ENCODE peak calls at places on chromosomes 13 and 19, in ten cellular contexts. V is HFF-Myc, R is stomach, W is heart right ventricle, Q is nucleus accumbens, G is NCI-H1105 treated with DMSO at 0.1 percent for 48 hours, Y is LoVo, K is uterus, I is NCI-H2081, U is psoas muscle. O is an unnamed sample.

GRCh38 chr19:632228-633067 is 889 bp downstream of the POLRMT start:
- DNase-seq in V (no peak), R (no peak), W (no peak), Q (no peak), G (no peak), Y (peak; percentile 54), K (no peak), I (peak; percentile 4), U (no peak), O (peak; percentile 41)

GRCh38 chr13:110108348-110109139 is 198.4 kb downstream of the COL4A1 start:
- DNase-seq in V (peak; percentile 70), R (peak; percentile 76), W (peak; percentile 81), Q (peak; percentile 72), G (peak; percentile 82), Y (peak; percentile 41), K (peak; percentile 78), I (peak; percentile 53), U (peak; percentile 78), O (peak; percentile 78)

GRCh38 chr13:35927554-35927953 is 203.6 kb downstream of the DCLK1 start:
- DNase-seq in V (peak; percentile 5), R (no peak), W (no peak), Q (no peak), G (no peak), Y (no peak), K (peak; percentile 45), I (no peak), U (no peak), O (peak; percentile 91)

GRCh38 chr13:60431108-60431700 is 34.2 kb downstream of the TDRD3 start:
- DNase-seq in V (peak; percentile 40), R (no peak), W (no peak), Q (no peak), G (peak; percentile 85), Y (peak; percentile 66), K (no peak), I (peak; percentile 43), U (no peak), O (peak; percentile 50)

GRCh38 chr13:113769881-113770280 is 10.9 kb downstream of the TMEM255B start:
- DNase-seq in V (no peak), R (peak; percentile 11), W (no peak), Q (no peak), G (no peak), Y (no peak), K (no peak), I (no peak), U (no peak), O (no peak)

GRCh38 chr13:101945435-101945834 is 456.4 kb downstream of the FGF14 start:
- DNase-seq in V (no peak), R (no peak), W (no peak), Q (no peak), G (no peak), Y (no peak), K (no peak), I (no peak), U (no peak), O (no peak)

GRCh38 chr13:33629610-33630009 is 188.3 kb upstream of the RFC3 start:
- DNase-seq in V (no peak), R (no peak), W (no peak), Q (no peak), G (no peak), Y (no peak), K (no peak), I (no peak), U (no peak), O (no peak)

GRCh38 chr19:11378319-11379189 is 4.1 kb downstream of the SWSAP1 start:
- DNase-seq in V (no peak), R (peak; percentile 62), W (peak; percentile 56), Q (peak; percentile 20), G (peak; percentile 18), Y (peak; percentile 41), K (no peak), I (peak; percentile 17), U (no peak), O (peak; percentile 77)

GRCh38 chr19:53086949-53087348 is 16.3 kb downstream of the ZNF160 start:
- DNase-seq in V (peak; percentile 16), R (no peak), W (peak; percentile 58), Q (peak; percentile 64), G (no peak), Y (no peak), K (peak; percentile 17), I (no peak), U (peak; percentile 49), O (no peak)

GRCh38 chr19:10467104-10467706 is 36.0 kb downstream of the KEAP1 start:
- DNase-seq in V (no peak), R (no peak), W (no peak), Q (no peak), G (no peak), Y (no peak), K (no peak), I (no peak), U (no peak), O (no peak)

GRCh38 chr19:2064788-2065524 is 13.9 kb upstream of the MKNK2 start:
- DNase-seq in V (no peak), R (no peak), W (peak; percentile 66), Q (peak; percentile 33), G (no peak), Y (no peak), K (no peak), I (no peak), U (peak; percentile 83), O (no peak)

GRCh38 chr19:35331551-35332214 is 2.7 kb downstream of the CD22 start:
- DNase-seq in V (no peak), R (no peak), W (no peak), Q (no peak), G (no peak), Y (no peak), K (no peak), I (no peak), U (no peak), O (no peak)

GRCh38 chr19:45376045-45376724 is 5.8 kb upstream of the ERCC2 start:
- DNase-seq in V (peak; percentile 64), R (no peak), W (no peak), Q (no peak), G (no peak), Y (peak; percentile 71), K (peak; percentile 64), I (no peak), U (peak; percentile 55), O (peak; percentile 93)

GRCh38 chr19:4972509-4973230 is 3.8 kb downstream of the KDM4B start:
- DNase-seq in V (peak; percentile 37), R (no peak), W (no peak), Q (no peak), G (no peak), Y (peak; percentile 88), K (no peak), I (no peak), U (no peak), O (peak; percentile 52)

GRCh38 chr13:33275916-33276315 is 9.6 kb downstream of the STARD13 start:
- DNase-seq in V (no peak), R (no peak), W (no peak), Q (no peak), G (no peak), Y (no peak), K (no peak), I (no peak), U (no peak), O (peak; percentile 96)

GRCh38 chr13:71517004-71517403 is 350.0 kb downstream of the DACH1 start:
- DNase-seq in V (peak; percentile 10), R (no peak), W (no peak), Q (no peak), G (no peak), Y (peak; percentile 43), K (no peak), I (no peak), U (no peak), O (no peak)

GRCh38 chr19:38433268-38433733 is at the start of gene RYR1:
- DNase-seq in V (no peak), R (peak; percentile 48), W (peak; percentile 63), Q (peak; percentile 15), G (no peak), Y (no peak), K (no peak), I (no peak), U (peak; percentile 86), O (no peak)

GRCh38 chr13:42926555-42926954 is 65.5 kb downstream of the EPSTI1 start:
- DNase-seq in V (peak; percentile 1), R (no peak), W (no peak), Q (no peak), G (no peak), Y (no peak), K (no peak), I (no peak), U (no peak), O (no peak)

GRCh38 chr19:964761-965694 is 19.1 kb upstream of the WDR18 start:
- DNase-seq in V (no peak), R (no peak), W (no peak), Q (no peak), G (no peak), Y (no peak), K (no peak), I (no peak), U (no peak), O (peak; percentile 15)

GRCh38 chr13:112984954-112985802 is 16.2 kb downstream of the MCF2L start:
- DNase-seq in V (no peak), R (peak; percentile 66), W (no peak), Q (no peak), G (no peak), Y (peak; percentile 39), K (no peak), I (peak; percentile 38), U (no peak), O (no peak)

GRCh38 chr19:16228637-16229321 is 31.1 kb downstream of the AP1M1 start:
- DNase-seq in V (no peak), R (no peak), W (no peak), Q (no peak), G (no peak), Y (no peak), K (no peak), I (no peak), U (no peak), O (no peak)

GRCh38 chr19:32652893-32653625 is 21.9 kb downstream of the ANKRD27 start:
- DNase-seq in V (peak; percentile 22), R (peak; percentile 88), W (peak; percentile 78), Q (peak; percentile 29), G (peak; percentile 33), Y (peak; percentile 18), K (peak; percentile 44), I (no peak), U (peak; percentile 50), O (peak; percentile 68)

GRCh38 chr19:934865-935422 is 9.1 kb downstream of the ARID3A start:
- DNase-seq in V (peak; percentile 39), R (peak; percentile 97), W (peak; percentile 89), Q (peak; percentile 72), G (no peak), Y (no peak), K (peak; percentile 78), I (peak; percentile 74), U (peak; percentile 89), O (peak; percentile 57)

GRCh38 chr13:25286308-25286968 is 850 bp downstream of the MTMR6 start:
- DNase-seq in V (no peak), R (no peak), W (no peak), Q (peak; percentile 50), G (peak; percentile 5), Y (peak; percentile 25), K (no peak), I (no peak), U (no peak), O (peak; percentile 42)

GRCh38 chr13:40528881-40529280 is 137.6 kb downstream of the FOXO1 start:
- DNase-seq in V (no peak), R (no peak), W (no peak), Q (no peak), G (no peak), Y (peak; percentile 71), K (no peak), I (no peak), U (no peak), O (no peak)

GRCh38 chr19:7928741-7929701 is 3.1 kb upstream of the CTXN1 start:
- DNase-seq in V (peak; percentile 63), R (no peak), W (no peak), Q (no peak), G (peak; percentile 22), Y (peak; percentile 54), K (peak; percentile 78), I (no peak), U (peak; percentile 64), O (peak; percentile 76)

GRCh38 chr13:112943309-112944125 is 25.5 kb upstream of the MCF2L start:
- DNase-seq in V (no peak), R (peak; percentile 61), W (peak; percentile 60), Q (peak; percentile 16), G (peak; percentile 58), Y (peak; percentile 44), K (peak; percentile 21), I (peak; percentile 23), U (peak; percentile 48), O (peak; percentile 14)

GRCh38 chr19:13493516-13494310 is 12.6 kb downstream of the CACNA1A start:
- DNase-seq in V (no peak), R (no peak), W (no peak), Q (no peak), G (no peak), Y (no peak), K (no peak), I (no peak), U (no peak), O (no peak)